ENCODE peak calls at places on chromosomes 11 and 22, in eight cellular contexts. N, Z, L, I, K, C, R and S are unnamed samples.

GRCh38 chr11:57340228-57340627 is 2.1 kb downstream of the P2RX3 start:
- DNase-seq in N (no peak), Z (no peak), L (no peak), I (no peak), K (no peak), C (peak), R (peak), S (no peak)

GRCh38 chr11:122655527-122656072 is at the start of gene UBASH3B:
- DNase-seq in N (peak), Z (peak), L (peak), I (peak), K (peak), C (peak), R (peak), S (peak)

GRCh38 chr11:64407221-64407620 is 48.3 kb downstream of the RPS6KA4 start:
- DNase-seq in N (no peak), Z (no peak), L (no peak), I (no peak), K (no peak), C (no peak), R (no peak), S (no peak)

GRCh38 chr11:10715571-10715970 is 22.0 kb upstream of the IRAG1 start:
- DNase-seq in N (no peak), Z (no peak), L (no peak), I (no peak), K (no peak), C (no peak), R (peak), S (no peak)

GRCh38 chr11:130637566-130637965 is 189.1 kb downstream of the ADAMTS15 start:
- DNase-seq in N (no peak), Z (no peak), L (no peak), I (no peak), K (no peak), C (no peak), R (no peak), S (no peak)

GRCh38 chr22:48362736-48363404 is 1464.8 kb downstream of the BRD1 start:
- DNase-seq in N (no peak), Z (no peak), L (no peak), I (no peak), K (no peak), C (no peak), R (no peak), S (no peak)

GRCh38 chr11:96173906-96174305 is 169.1 kb downstream of the MAML2 start:
- DNase-seq in N (no peak), Z (no peak), L (no peak), I (no peak), K (no peak), C (no peak), R (no peak), S (no peak)

GRCh38 chr22:37370306-37370979 is 56.8 kb downstream of the ELFN2 start:
- DNase-seq in N (no peak), Z (no peak), L (peak), I (no peak), K (peak), C (peak), R (no peak), S (no peak)

GRCh38 chr11:38582151-38582550 is 1984.1 kb upstream of the RAG2 start:
- DNase-seq in N (peak), Z (no peak), L (no peak), I (no peak), K (no peak), C (no peak), R (no peak), S (no peak)

GRCh38 chr11:106091480-106092123 is 14.1 kb downstream of the AASDHPPT start:
- DNase-seq in N (peak), Z (no peak), L (no peak), I (no peak), K (no peak), C (no peak), R (peak), S (peak)

GRCh38 chr22:25030636-25031035 is 78.1 kb downstream of the KIAA1671 start:
- DNase-seq in N (no peak), Z (no peak), L (no peak), I (no peak), K (no peak), C (no peak), R (peak), S (no peak)

GRCh38 chr22:29621761-29622526 is 18.5 kb downstream of the NF2 start:
- DNase-seq in N (peak), Z (no peak), L (no peak), I (no peak), K (peak), C (no peak), R (peak), S (peak)

GRCh38 chr22:20965104-20965887 is 1.8 kb upstream of the AIFM3 start:
- DNase-seq in N (no peak), Z (no peak), L (no peak), I (no peak), K (no peak), C (no peak), R (no peak), S (no peak)

GRCh38 chr11:123624974-123625373 is 29.4 kb downstream of the SCN3B start:
- DNase-seq in N (peak), Z (no peak), L (no peak), I (no peak), K (no peak), C (no peak), R (peak), S (no peak)

GRCh38 chr11:72040497-72041363 is 39.6 kb downstream of the NUMA1 start:
- DNase-seq in N (peak), Z (no peak), L (peak), I (peak), K (peak), C (peak), R (peak), S (peak)

GRCh38 chr11:17498058-17498457 is 21.4 kb upstream of the ABCC8 start:
- DNase-seq in N (no peak), Z (no peak), L (no peak), I (no peak), K (no peak), C (peak), R (no peak), S (no peak)

GRCh38 chr11:126830216-126830615 is 170.4 kb downstream of the KIRREL3 start:
- DNase-seq in N (no peak), Z (no peak), L (no peak), I (no peak), K (no peak), C (no peak), R (peak), S (no peak)

GRCh38 chr11:33668951-33669596 is 31.6 kb downstream of the C11orf91 start:
- DNase-seq in N (no peak), Z (no peak), L (no peak), I (no peak), K (no peak), C (no peak), R (no peak), S (no peak)

GRCh38 chr22:24244144-24244787 is 616 bp downstream of the GGT5 start:
- DNase-seq in N (peak), Z (no peak), L (no peak), I (no peak), K (no peak), C (peak), R (peak), S (peak)

GRCh38 chr11:45304111-45304991 is 18.2 kb upstream of the SYT13 start:
- DNase-seq in N (no peak), Z (no peak), L (no peak), I (no peak), K (no peak), C (no peak), R (no peak), S (no peak)

GRCh38 chr11:69832561-69833413 is 13.6 kb upstream of the FGF3 start:
- DNase-seq in N (no peak), Z (no peak), L (no peak), I (no peak), K (no peak), C (no peak), R (no peak), S (no peak)

GRCh38 chr11:10796191-10796590 is 12.5 kb downstream of the EIF4G2 start:
- DNase-seq in N (no peak), Z (no peak), L (no peak), I (no peak), K (no peak), C (no peak), R (no peak), S (no peak)

GRCh38 chr11:107243929-107244328 is 213.7 kb downstream of the CWF19L2 start:
- DNase-seq in N (no peak), Z (no peak), L (no peak), I (no peak), K (no peak), C (no peak), R (no peak), S (no peak)

GRCh38 chr11:121723261-121723741 is 270.5 kb upstream of the SORL1-AS1 start:
- DNase-seq in N (peak), Z (no peak), L (no peak), I (no peak), K (no peak), C (no peak), R (peak), S (peak)

GRCh38 chr22:36470994-36471331 is 10.5 kb downstream of the TXN2 start:
- DNase-seq in N (peak), Z (no peak), L (peak), I (no peak), K (no peak), C (no peak), R (no peak), S (peak)

GRCh38 chr11:103829596-103829995 is 206.8 kb upstream of the DDI1 start:
- DNase-seq in N (no peak), Z (no peak), L (no peak), I (no peak), K (no peak), C (no peak), R (no peak), S (no peak)